ENCODE peak calls at places on chromosome X, in four cellular contexts. One of them, this sample, is unnamed.

GRCh38 chrX:16603822-16604221 is 46.1 kb upstream of the S100G start:
- DNase-seq in CD8-positive, alpha-beta T cell: no peak
- DNase-seq in activated CD8-positive, alpha-beta memory T cell treated with anti-CD3 and anti-CD28 coated beads, Interleukin-2, amount 50 U/mL, for 4 hours: no peak
- DNase-seq in spleen: no peak
- DNase-seq in this sample: no peak

GRCh38 chrX:47563801-47564315 is 2.9 kb downstream of the ARAF start:
- DNase-seq in activated CD8-positive, alpha-beta memory T cell treated with anti-CD3 and anti-CD28 coated beads, Interleukin-2, amount 50 U/mL, for 4 hours: no peak
- DNase-seq in CD8-positive, alpha-beta T cell: no peak
- DNase-seq in spleen: no peak
- DNase-seq in this sample: no peak

GRCh38 chrX:17596546-17597205 is 140.6 kb upstream of the SCML1 start:
- DNase-seq in CD8-positive, alpha-beta T cell: no peak
- DNase-seq in spleen: no peak
- DNase-seq in activated CD8-positive, alpha-beta memory T cell treated with anti-CD3 and anti-CD28 coated beads, Interleukin-2, amount 50 U/mL, for 4 hours: no peak
- DNase-seq in this sample: no peak

GRCh38 chrX:109360301-109360700 is 121.6 kb downstream of the GUCY2F start:
- DNase-seq in activated CD8-positive, alpha-beta memory T cell treated with anti-CD3 and anti-CD28 coated beads, Interleukin-2, amount 50 U/mL, for 4 hours: no peak
- DNase-seq in spleen: no peak
- DNase-seq in CD8-positive, alpha-beta T cell: no peak
- DNase-seq in this sample: no peak

GRCh38 chrX:69018416-69019072 is 146.7 kb downstream of the PJA1 start:
- DNase-seq in activated CD8-positive, alpha-beta memory T cell treated with anti-CD3 and anti-CD28 coated beads, Interleukin-2, amount 50 U/mL, for 4 hours: no peak
- DNase-seq in CD8-positive, alpha-beta T cell: no peak
- DNase-seq in spleen: no peak
- DNase-seq in this sample: no peak

GRCh38 chrX:102745513-102746133 is 25.1 kb downstream of the GPRASP3 start:
- DNase-seq in spleen: peak; percentile 77
- DNase-seq in CD8-positive, alpha-beta T cell: no peak
- DNase-seq in activated CD8-positive, alpha-beta memory T cell treated with anti-CD3 and anti-CD28 coated beads, Interleukin-2, amount 50 U/mL, for 4 hours: peak; percentile 31
- DNase-seq in this sample: no peak

GRCh38 chrX:44945736-44946135 is 72.7 kb downstream of the KDM6A start:
- DNase-seq in CD8-positive, alpha-beta T cell: no peak
- DNase-seq in activated CD8-positive, alpha-beta memory T cell treated with anti-CD3 and anti-CD28 coated beads, Interleukin-2, amount 50 U/mL, for 4 hours: no peak
- DNase-seq in spleen: no peak
- DNase-seq in this sample: no peak

GRCh38 chrX:11683057-11683456 is 17.3 kb upstream of the ARHGAP6 start:
- DNase-seq in CD8-positive, alpha-beta T cell: no peak
- DNase-seq in activated CD8-positive, alpha-beta memory T cell treated with anti-CD3 and anti-CD28 coated beads, Interleukin-2, amount 50 U/mL, for 4 hours: no peak
- DNase-seq in spleen: no peak
- DNase-seq in this sample: no peak

GRCh38 chrX:74187211-74187610 is 116.8 kb upstream of the ZCCHC13 start:
- DNase-seq in activated CD8-positive, alpha-beta memory T cell treated with anti-CD3 and anti-CD28 coated beads, Interleukin-2, amount 50 U/mL, for 4 hours: no peak
- DNase-seq in CD8-positive, alpha-beta T cell: no peak
- DNase-seq in spleen: no peak
- DNase-seq in this sample: no peak

GRCh38 chrX:129651756-129652564 is 2.8 kb downstream of the APLN start:
- DNase-seq in spleen: no peak
- DNase-seq in CD8-positive, alpha-beta T cell: no peak
- DNase-seq in activated CD8-positive, alpha-beta memory T cell treated with anti-CD3 and anti-CD28 coated beads, Interleukin-2, amount 50 U/mL, for 4 hours: no peak
- DNase-seq in this sample: no peak

GRCh38 chrX:45849261-45849660 is 648.6 kb upstream of the DIPK2B start:
- DNase-seq in CD8-positive, alpha-beta T cell: no peak
- DNase-seq in spleen: no peak
- DNase-seq in activated CD8-positive, alpha-beta memory T cell treated with anti-CD3 and anti-CD28 coated beads, Interleukin-2, amount 50 U/mL, for 4 hours: no peak
- DNase-seq in this sample: no peak

GRCh38 chrX:80876877-80877276 is 67.2 kb upstream of the BRWD3 start:
- DNase-seq in spleen: no peak
- DNase-seq in activated CD8-positive, alpha-beta memory T cell treated with anti-CD3 and anti-CD28 coated beads, Interleukin-2, amount 50 U/mL, for 4 hours: no peak
- DNase-seq in CD8-positive, alpha-beta T cell: no peak
- DNase-seq in this sample: peak; percentile 32

GRCh38 chrX:112148397-112148796 is 65.8 kb upstream of the TRPC5 start:
- DNase-seq in spleen: no peak
- DNase-seq in activated CD8-positive, alpha-beta memory T cell treated with anti-CD3 and anti-CD28 coated beads, Interleukin-2, amount 50 U/mL, for 4 hours: no peak
- DNase-seq in CD8-positive, alpha-beta T cell: no peak
- DNase-seq in this sample: no peak

GRCh38 chrX:108437354-108437753 is 868 bp downstream of the COL4A6 start:
- DNase-seq in activated CD8-positive, alpha-beta memory T cell treated with anti-CD3 and anti-CD28 coated beads, Interleukin-2, amount 50 U/mL, for 4 hours: no peak
- DNase-seq in spleen: no peak
- DNase-seq in CD8-positive, alpha-beta T cell: no peak
- DNase-seq in this sample: no peak

This sample was measured in NCI-H446.